ENCODE peak calls at places on chromosomes 6 and 20, in ten cellular contexts. C is renal cortical epithelial cell; Z is breast epithelium; J is H54; B is NCI-H69; T is stimulated activated CD4-positive, alpha-beta T cell treated with anti-CD3 and anti-CD28 coated beads, Interleukin-4, amount 100 ng/mL, for 48 hours; R is activated CD8-positive, alpha-beta memory T cell treated with anti-CD3 and anti-CD28 coated beads for 1 hour; H is neural crest cell; E is nucleus accumbens; U is stimulated activated CD8-positive, alpha-beta memory T cell treated with anti-CD3 and anti-CD28 coated beads, Interleukin-12 subunit alpha, Interleukin-12 subunit beta, amount 100 ng/mL, for 4 hours. Y is an unnamed sample.

GRCh38 chr6:2877960-2878359 is 25.1 kb downstream of the SERPINB9 start:
- DNase-seq in C (no peak), Z (no peak), J (no peak), B (no peak), T (no peak), R (no peak), H (no peak), E (no peak), U (no peak), Y (no peak)

GRCh38 chr20:29443819-29444218 is 1813.6 kb upstream of the DEFB115 start:
- DNase-seq in C (peak; percentile 0), Z (no peak), J (no peak), B (no peak), T (peak; percentile 11), R (no peak), H (no peak), E (no peak), U (no peak), Y (no peak)

GRCh38 chr6:106385530-106385929 is 25.0 kb downstream of the CRYBG1 start:
- DNase-seq in C (no peak), Z (no peak), J (no peak), B (no peak), T (no peak), R (no peak), H (no peak), E (no peak), U (no peak), Y (no peak)

GRCh38 chr20:58277578-58278344 is 31.8 kb upstream of the RAB22A start:
- DNase-seq in C (no peak), Z (no peak), J (no peak), B (peak; percentile 0), T (no peak), R (no peak), H (no peak), E (no peak), U (no peak), Y (no peak)

GRCh38 chr20:36273414-36274247 is 32.5 kb upstream of the DLGAP4 start:
- DNase-seq in C (peak; percentile 2), Z (no peak), J (no peak), B (no peak), T (no peak), R (no peak), H (no peak), E (peak; percentile 40), U (no peak), Y (no peak)

GRCh38 chr6:40358473-40359460 is 228.4 kb downstream of the LRFN2 start:
- DNase-seq in C (no peak), Z (no peak), J (no peak), B (no peak), T (no peak), R (no peak), H (no peak), E (no peak), U (no peak), Y (no peak)

GRCh38 chr20:48846516-48847492 is 19.0 kb upstream of the PREX1 start:
- DNase-seq in C (no peak), Z (no peak), J (no peak), B (peak; percentile 10), T (peak; percentile 60), R (no peak), H (peak; percentile 20), E (no peak), U (no peak), Y (peak; percentile 61)

GRCh38 chr6:32288426-32288825 is 64.6 kb upstream of the NOTCH4 start:
- DNase-seq in C (no peak), Z (no peak), J (no peak), B (no peak), T (no peak), R (no peak), H (no peak), E (no peak), U (no peak), Y (no peak)

GRCh38 chr6:96727144-96727543 is 110.1 kb downstream of the GPR63 start:
- DNase-seq in C (no peak), Z (no peak), J (no peak), B (no peak), T (no peak), R (no peak), H (no peak), E (no peak), U (no peak), Y (no peak)

GRCh38 chr6:22248513-22249308 is 48.1 kb downstream of the PRL start:
- DNase-seq in C (peak; percentile 80), Z (no peak), J (no peak), B (peak; percentile 40), T (no peak), R (no peak), H (no peak), E (no peak), U (no peak), Y (no peak)

GRCh38 chr6:30155522-30156261 is 5.3 kb downstream of the TRIM10 start:
- DNase-seq in C (no peak), Z (no peak), J (no peak), B (no peak), T (no peak), R (no peak), H (no peak), E (no peak), U (no peak), Y (no peak)

GRCh38 chr6:150297327-150298028 is 71.3 kb upstream of the IYD start:
- DNase-seq in C (peak; percentile 78), Z (peak; percentile 69), J (no peak), B (no peak), T (no peak), R (no peak), H (no peak), E (no peak), U (no peak), Y (no peak)

GRCh38 chr6:1136415-1136774 is 175.5 kb upstream of the FOXQ1 start:
- DNase-seq in C (peak; percentile 91), Z (peak; percentile 22), J (no peak), B (no peak), T (no peak), R (no peak), H (no peak), E (peak; percentile 34), U (no peak), Y (no peak)

GRCh38 chr6:53432318-53433161 is 83.8 kb upstream of the ELOVL5 start:
- DNase-seq in C (peak; percentile 95), Z (no peak), J (peak; percentile 24), B (peak; percentile 92), T (no peak), R (no peak), H (no peak), E (no peak), U (no peak), Y (no peak)

GRCh38 chr6:47714802-47715201 is 16.4 kb downstream of the ADGRF4 start:
- DNase-seq in C (no peak), Z (no peak), J (no peak), B (no peak), T (no peak), R (no peak), H (no peak), E (no peak), U (no peak), Y (no peak)

GRCh38 chr6:133964052-133964451 is 11.0 kb downstream of the TBPL1 start:
- DNase-seq in C (peak; percentile 44), Z (no peak), J (no peak), B (no peak), T (no peak), R (no peak), H (no peak), E (no peak), U (no peak), Y (no peak)

GRCh38 chr6:37429352-37429750 is 3.7 kb upstream of the CMTR1 start:
- DNase-seq in C (peak; percentile 24), Z (no peak), J (no peak), B (no peak), T (no peak), R (no peak), H (no peak), E (no peak), U (no peak), Y (no peak)

GRCh38 chr6:1868561-1869261 is 259.0 kb downstream of the FOXC1 start:
- DNase-seq in C (no peak), Z (no peak), J (no peak), B (no peak), T (no peak), R (no peak), H (no peak), E (no peak), U (no peak), Y (no peak)

GRCh38 chr6:103122766-103123601 is 1729.5 kb downstream of the GRIK2 start:
- DNase-seq in C (peak; percentile 22), Z (no peak), J (peak; percentile 4), B (peak; percentile 85), T (peak; percentile 4), R (no peak), H (peak; percentile 76), E (peak; percentile 19), U (no peak), Y (no peak)

GRCh38 chr6:144220031-144220790 is 64.9 kb upstream of the UTRN start:
- DNase-seq in C (no peak), Z (no peak), J (no peak), B (no peak), T (no peak), R (no peak), H (no peak), E (no peak), U (no peak), Y (no peak)

GRCh38 chr20:50174456-50174855 is 16.2 kb upstream of the CEBPB start:
- DNase-seq in C (no peak), Z (no peak), J (no peak), B (no peak), T (no peak), R (no peak), H (no peak), E (no peak), U (no peak), Y (no peak)

GRCh38 chr6:142413111-142413510 is 111.3 kb downstream of the ADGRG6 start:
- DNase-seq in C (peak; percentile 81), Z (no peak), J (no peak), B (no peak), T (no peak), R (no peak), H (no peak), E (no peak), U (no peak), Y (no peak)

GRCh38 chr20:34365765-34366213 is 2.7 kb downstream of the ITCH start:
- DNase-seq in C (no peak), Z (no peak), J (no peak), B (no peak), T (no peak), R (no peak), H (no peak), E (no peak), U (peak; percentile 12), Y (no peak)

GRCh38 chr6:83270971-83271714 is 78.0 kb downstream of the RWDD2A start:
- DNase-seq in C (peak; percentile 39), Z (no peak), J (no peak), B (no peak), T (no peak), R (no peak), H (no peak), E (no peak), U (no peak), Y (no peak)

GRCh38 chr6:90098025-90098474 is 198.6 kb downstream of the BACH2 start:
- DNase-seq in C (peak; percentile 88), Z (peak; percentile 93), J (no peak), B (no peak), T (no peak), R (no peak), H (no peak), E (no peak), U (no peak), Y (no peak)

GRCh38 chr20:51385941-51386530 is 156.5 kb downstream of the NFATC2 start:
- DNase-seq in C (peak; percentile 26), Z (no peak), J (peak; percentile 20), B (peak; percentile 4), T (no peak), R (no peak), H (peak; percentile 16), E (no peak), U (no peak), Y (no peak)

Y was measured in activated B cell treated with CpG ODN at 0.5 μM for 24 hours.